ENCODE peak calls at places on chromosomes 4 and X, in ten cellular contexts. S is GM23248, Y is K562, W is PC-3, L is neural progenitor cell, X is mammary epithelial cell, F is fibroblast of lung, Q is HCT116, V is keratinocyte, U is trophoblast cell. D is an unnamed sample.

GRCh38 chrX:134761788-134762187 is 103.5 kb upstream of the PLAC1 start:
- DNase-seq in Y (no peak), Q (no peak), W (peak), L (no peak), X (no peak), V (no peak), F (peak), U (no peak), S (peak), D (no peak)

GRCh38 chr4:74056858-74057562 is 18.5 kb upstream of the CXCL3 start:
- DNase-seq in Y (peak), U (no peak), Q (peak), F (peak), X (peak), L (no peak), W (peak), V (no peak), S (peak), D (no peak)

GRCh38 chr4:36446275-36446674 is 164.9 kb downstream of the DTHD1 start:
- DNase-seq in W (peak), Y (no peak), X (no peak), Q (no peak), L (no peak), S (no peak), F (no peak), V (no peak), U (no peak), D (no peak)

GRCh38 chrX:57817302-57817701 is 93.0 kb downstream of the ZXDA start:
- DNase-seq in V (no peak), L (no peak), X (no peak), W (peak), F (peak), Y (peak), S (peak), Q (no peak), U (no peak), D (no peak)

GRCh38 chrX:121579016-121579760 is 531.8 kb downstream of the GLUD2 start:
- DNase-seq in F (no peak), Y (no peak), V (no peak), X (peak), U (peak), W (peak), S (peak), L (peak), Q (peak), D (peak)

GRCh38 chrX:132831336-132831973 is 127.0 kb downstream of the HS6ST2 start:
- DNase-seq in V (no peak), L (peak), Y (no peak), X (no peak), Q (no peak), U (no peak), W (no peak), S (no peak), F (no peak), D (no peak)

GRCh38 chrX:12447448-12448154 is 309.3 kb downstream of the FRMPD4 start:
- DNase-seq in F (peak), Y (no peak), L (no peak), V (peak), Q (no peak), S (peak), W (peak), U (no peak), X (peak), D (no peak)

GRCh38 chrX:100584636-100585035 is at the start of gene TNMD:
- DNase-seq in F (no peak), X (no peak), L (no peak), V (no peak), U (no peak), S (no peak), Q (no peak), W (no peak), Y (no peak), D (no peak)

GRCh38 chr4:74159397-74159709 is 1.4 kb downstream of the MTHFD2L start:
- DNase-seq in S (no peak), V (no peak), Q (no peak), W (no peak), L (no peak), U (no peak), Y (no peak), X (no peak), F (no peak), D (no peak)

GRCh38 chrX:413322-414201 is 26.9 kb upstream of the PPP2R3B start:
- DNase-seq in L (peak), X (no peak), U (no peak), S (no peak), W (no peak), F (no peak), Y (no peak), Q (no peak), V (no peak), D (no peak)

GRCh38 chr4:39259571-39260330 is 77.4 kb downstream of the WDR19 start:
- DNase-seq in Y (no peak), W (peak), U (no peak), V (no peak), L (no peak), F (peak), Q (no peak), X (no peak), S (peak), D (no peak)

GRCh38 chr4:39256436-39256835 is 74.1 kb downstream of the WDR19 start:
- DNase-seq in U (no peak), Y (no peak), X (peak), S (peak), Q (no peak), W (no peak), V (no peak), L (no peak), F (no peak), D (no peak)

GRCh38 chr4:39255916-39256315 is 73.6 kb downstream of the WDR19 start:
- DNase-seq in L (no peak), F (no peak), Y (no peak), Q (no peak), S (peak), V (no peak), U (no peak), X (no peak), W (no peak), D (no peak)

GRCh38 chr4:39255266-39255665 is 72.9 kb downstream of the WDR19 start:
- DNase-seq in X (peak), F (peak), S (peak), V (no peak), L (peak), U (no peak), Y (peak), W (peak), Q (no peak), D (no peak)
- H3K9ac ChIP-seq in X (no peak), F (no peak), S (no peak), V (no peak), L (no peak), U (no peak), Y (no peak), W (no peak), Q (no peak), D (no peak)

DNA sequence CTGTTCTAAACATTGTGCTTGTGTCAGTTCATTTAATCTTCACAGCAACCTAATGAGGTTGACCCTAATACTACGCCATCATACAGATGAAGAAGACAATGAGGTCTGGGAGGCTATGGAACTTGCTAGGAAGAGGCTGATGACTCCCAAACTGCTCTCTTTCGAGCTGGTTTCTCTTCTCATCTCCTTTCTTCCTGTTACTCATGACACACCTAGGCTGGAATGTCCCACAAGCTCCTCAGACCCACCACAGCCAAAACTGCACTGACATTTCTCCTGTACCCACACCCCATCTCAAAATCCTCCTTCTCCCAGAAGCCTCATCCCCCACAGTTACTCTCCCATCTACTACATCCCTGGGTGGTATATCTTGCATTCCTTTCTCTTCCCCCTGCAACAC is 27.4 kb upstream of the PJA1 start:
- DNase-seq in L (no peak), S (peak), Q (no peak), W (no peak), U (no peak), Y (no peak), X (peak), V (no peak), F (no peak), D (no peak)
- H3K9ac ChIP-seq in L (no peak), S (no peak), Q (no peak), W (no peak), U (no peak), Y (no peak), X (no peak), V (no peak), F (no peak), D (no peak)

GRCh38 chr4:146648384-146648783 is 9.7 kb downstream of the POU4F2 start:
- DNase-seq in F (no peak), S (no peak), V (no peak), Y (no peak), U (no peak), L (peak), Q (no peak), W (no peak), X (no peak), D (no peak)

GRCh38 chr4:146649232-146649631 is 10.5 kb downstream of the POU4F2 start:
- DNase-seq in X (no peak), S (no peak), W (no peak), V (no peak), F (no peak), Y (no peak), L (no peak), Q (no peak), U (no peak), D (no peak)

GRCh38 chr4:146650034-146650433 is 11.3 kb downstream of the POU4F2 start:
- DNase-seq in S (no peak), U (no peak), Q (no peak), V (no peak), L (no peak), W (no peak), X (no peak), F (no peak), Y (no peak), D (no peak)

GRCh38 chr4:146646601-146647000 is 7.9 kb downstream of the POU4F2 start:
- DNase-seq in L (no peak), W (no peak), Q (no peak), U (no peak), Y (no peak), V (no peak), S (no peak), X (no peak), F (no peak), D (no peak)

GRCh38 chr4:146647615-146648383 is 9.1 kb downstream of the POU4F2 start:
- DNase-seq in S (peak), V (no peak), X (no peak), Y (no peak), L (peak), W (no peak), F (no peak), U (no peak), Q (no peak), D (no peak)
- H3K9ac ChIP-seq in S (no peak), V (no peak), X (no peak), Y (no peak), L (no peak), W (no peak), F (no peak), U (no peak), Q (no peak), D (no peak)

GRCh38 chr4:37825943-37826281 is 574 bp upstream of the PGM2 start:
- DNase-seq in V (no peak), L (no peak), W (no peak), X (peak), S (no peak), Q (no peak), Y (no peak), U (no peak), F (no peak), D (peak)
- H3K9ac ChIP-seq in V (peak), L (no peak), W (peak), X (peak), S (peak), Q (peak), Y (peak), U (no peak), F (no peak), D (peak)

GRCh38 chrX:22746081-22746480 is 253.7 kb upstream of the DDX53 start:
- DNase-seq in S (no peak), W (no peak), Y (no peak), Q (no peak), X (no peak), F (no peak), V (no peak), L (no peak), U (no peak), D (no peak)

GRCh38 chrX:22740836-22741235 is 258.9 kb upstream of the DDX53 start:
- DNase-seq in Y (no peak), Q (no peak), S (no peak), U (no peak), V (no peak), X (no peak), L (no peak), W (no peak), F (no peak), D (no peak)

GRCh38 chrX:22742174-22742573 is 257.6 kb upstream of the DDX53 start:
- DNase-seq in W (peak), X (peak), S (peak), U (no peak), Q (no peak), V (no peak), Y (no peak), F (peak), L (no peak), D (no peak)
- H3K9ac ChIP-seq in W (no peak), X (no peak), S (peak), U (no peak), Q (no peak), V (no peak), Y (no peak), F (no peak), L (no peak), D (no peak)

GRCh38 chr4:149203256-149204001 is 612.2 kb downstream of the IQCM start:
- DNase-seq in Y (no peak), V (no peak), Q (no peak), X (no peak), S (peak), L (no peak), W (no peak), U (no peak), F (peak), D (no peak)
- H3K9ac ChIP-seq in Y (no peak), V (no peak), Q (no peak), X (no peak), S (no peak), L (no peak), W (no peak), U (no peak), F (no peak), D (no peak)

GRCh38 chrX:51860679-51861078 is 32.7 kb upstream of the MAGED1 start:
- DNase-seq in U (no peak), Q (peak), X (peak), V (no peak), W (peak), L (peak), F (peak), Y (peak), S (peak), D (peak)
- H3K9ac ChIP-seq in U (no peak), Q (no peak), X (no peak), V (no peak), W (no peak), L (no peak), F (no peak), Y (no peak), S (no peak), D (no peak)

D was measured in colonic mucosa.